ENCODE peak calls at places on chromosomes 13 and 19, in five cellular contexts. G is sigmoid colon, N is mesenchymal stem cell, V is heart left ventricle, Z is transverse colon. J is an unnamed sample.

GRCh38 chr13:32804673-32805260 is 211.5 kb upstream of the KL start:
- DNase-seq in G (no peak), N (peak), Z (no peak), V (no peak), J (no peak)

GRCh38 chr13:71610876-71611275 is 256.1 kb downstream of the DACH1 start:
- DNase-seq in G (no peak), Z (no peak), V (no peak), N (peak), J (no peak)

GRCh38 chr19:14473073-14473790 is 1.9 kb downstream of the PTGER1 start:
- DNase-seq in V (no peak), G (no peak), Z (no peak), N (no peak), J (no peak)

GRCh38 chr19:38401148-38401547 is 1.7 kb upstream of the FAM98C start:
- DNase-seq in V (no peak), Z (no peak), G (no peak), N (peak), J (no peak)

GRCh38 chr13:39410089-39410901 is 192.7 kb downstream of the LHFPL6 start:
- DNase-seq in G (no peak), Z (no peak), N (peak), V (no peak), J (no peak)

GRCh38 chr19:38564981-38565685 is 52.6 kb downstream of the MAP4K1 start:
- DNase-seq in Z (no peak), V (no peak), N (no peak), G (no peak), J (peak)

GRCh38 chr19:33235996-33236350 is 10.3 kb upstream of the SLC7A10 start:
- DNase-seq in V (no peak), N (no peak), G (no peak), Z (no peak), J (no peak)

GRCh38 chr13:46751811-46752635 is 44.9 kb downstream of the ESD start:
- DNase-seq in Z (no peak), G (no peak), V (no peak), N (no peak), J (peak)

GRCh38 chr13:97921146-97921776 is 32.2 kb upstream of the IPO5 start:
- DNase-seq in V (no peak), G (no peak), Z (no peak), N (no peak), J (no peak)

GRCh38 chr19:50512999-50513745 is 541 bp downstream of the ASPDH start:
- DNase-seq in G (no peak), V (no peak), Z (no peak), N (no peak), J (no peak)

GRCh38 chr13:37747071-37747612 is 122.4 kb downstream of the TRPC4 start:
- DNase-seq in N (peak), Z (no peak), G (no peak), V (no peak), J (no peak)

GRCh38 chr13:45799451-45799850 is 52.1 kb downstream of the SIAH3 start:
- DNase-seq in Z (no peak), V (no peak), G (no peak), N (no peak), J (no peak)

GRCh38 chr19:13428352-13428751 is 77.9 kb downstream of the CACNA1A start:
- DNase-seq in G (no peak), V (no peak), Z (no peak), N (no peak), J (no peak)

GRCh38 chr19:17123041-17123440 is 47.5 kb downstream of the MYO9B start:
- DNase-seq in N (no peak), Z (no peak), V (no peak), G (no peak), J (no peak)

GRCh38 chr13:59730026-59730425 is 433.7 kb downstream of the DIAPH3 start:
- DNase-seq in N (no peak), G (no peak), Z (no peak), V (no peak), J (no peak)

GRCh38 chr19:18649371-18650047 is 12.7 kb downstream of the KLHL26 start:
- DNase-seq in N (peak), Z (peak), V (peak), G (peak), J (peak)

GRCh38 chr19:24003537-24003936 is 83.5 kb upstream of the ZNF254 start:
- DNase-seq in V (no peak), Z (no peak), G (no peak), N (no peak), J (no peak)

GRCh38 chr13:109101550-109102144 is 472.2 kb downstream of the MYO16 start:
- DNase-seq in Z (no peak), V (no peak), G (no peak), N (no peak), J (no peak)

GRCh38 chr13:41465215-41465907 is 8.0 kb downstream of the RGCC start:
- DNase-seq in N (peak), Z (peak), V (peak), G (no peak), J (peak)

GRCh38 chr13:102951808-102952207 is 106.0 kb downstream of the ERCC5 start:
- DNase-seq in Z (no peak), G (no peak), V (no peak), N (no peak), J (no peak)

GRCh38 chr19:40962460-40962961 is 28.6 kb upstream of the CYP2B6 start:
- DNase-seq in Z (no peak), N (no peak), G (no peak), V (no peak), J (no peak)

GRCh38 chr19:44164327-44164672 is 600 bp upstream of the ZNF226 start:
- DNase-seq in N (no peak), G (no peak), Z (no peak), V (no peak), J (no peak)

GRCh38 chr19:42325308-42325895 is at the start of gene MEGF8:
- DNase-seq in N (peak), G (peak), V (peak), Z (peak), J (peak)

GRCh38 chr19:23981863-23982262 is 67.2 kb downstream of the ZNF726 start:
- DNase-seq in V (no peak), G (no peak), Z (no peak), N (no peak), J (no peak)

GRCh38 chr19:17004386-17004785 is 22.2 kb downstream of the CPAMD8 start:
- DNase-seq in G (no peak), V (no peak), N (no peak), Z (no peak), J (no peak)

DNA sequence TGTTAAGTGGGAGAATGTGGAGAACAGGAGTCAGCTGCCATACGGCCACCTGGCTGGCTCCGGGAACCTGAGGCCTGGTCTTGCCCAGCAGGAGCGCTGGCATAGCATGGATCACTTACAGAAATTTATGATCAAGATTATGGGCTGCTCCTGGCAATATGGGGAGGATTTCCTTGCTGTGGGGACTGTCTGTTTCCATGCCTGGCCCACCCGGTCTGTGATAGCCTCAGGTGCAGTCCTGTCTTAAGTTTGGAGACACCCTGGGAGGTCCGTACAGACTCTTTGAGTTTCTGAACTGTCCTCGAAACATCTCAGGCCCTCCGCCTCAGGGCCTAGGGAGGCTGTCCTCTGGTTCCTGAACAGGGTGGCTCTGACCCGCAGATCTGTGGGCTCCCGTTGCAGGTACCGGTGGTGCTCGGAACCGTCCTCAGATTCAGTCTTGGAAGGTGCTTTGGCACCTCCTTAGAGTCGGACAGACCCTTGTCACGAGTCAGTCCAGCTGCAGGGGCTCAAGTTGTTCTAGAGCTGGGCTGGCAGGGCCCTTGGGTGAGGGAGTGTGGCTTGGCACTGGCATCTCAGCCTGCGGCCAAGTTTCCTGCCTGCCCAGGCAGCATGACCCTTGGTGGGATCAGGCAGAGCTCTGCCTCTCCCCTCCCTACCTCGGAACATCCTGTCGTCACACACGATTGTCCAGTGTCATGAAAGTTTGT is 4.9 kb downstream of the TFDP1 start:
- DNase-seq in N (no peak), Z (peak), G (no peak), V (no peak), J (peak)
- H3K4me3 ChIP-seq in N (no peak), Z (no peak), G (no peak), V (no peak), J (no peak)

GRCh38 chr13:100156786-100157185 is 67.9 kb downstream of the PCCA start:
- DNase-seq in G (no peak), N (no peak), Z (no peak), V (no peak), J (no peak)

GRCh38 chr13:100158569-100158968 is 69.7 kb downstream of the PCCA start:
- DNase-seq in V (no peak), G (no peak), Z (no peak), N (no peak), J (no peak)

GRCh38 chr13:100149389-100149788 is 60.5 kb downstream of the PCCA start:
- DNase-seq in G (no peak), V (no peak), N (no peak), Z (no peak), J (no peak)

GRCh38 chr13:100159584-100159983 is 70.7 kb downstream of the PCCA start:
- DNase-seq in N (no peak), V (no peak), Z (no peak), G (no peak), J (no peak)

GRCh38 chr13:100154835-100155463 is 66.1 kb downstream of the PCCA start:
- DNase-seq in G (no peak), V (no peak), Z (no peak), N (no peak), J (no peak)
- H3K27ac ChIP-seq in G (no peak), V (no peak), Z (no peak), N (no peak), J (no peak)

GRCh38 chr13:80476953-80477352 is 136.0 kb upstream of the SPRY2 start:
- DNase-seq in N (no peak), G (no peak), V (no peak), Z (no peak), J (no peak)

GRCh38 chr13:80477641-80478443 is 136.9 kb upstream of the SPRY2 start:
- DNase-seq in Z (no peak), V (no peak), G (no peak), N (no peak), J (no peak)

GRCh38 chr13:80469841-80470378 is 129.0 kb upstream of the SPRY2 start:
- DNase-seq in Z (peak), G (peak), V (peak), N (peak), J (peak)

GRCh38 chr13:80473695-80474094 is 132.8 kb upstream of the SPRY2 start:
- DNase-seq in G (no peak), V (no peak), Z (no peak), N (peak), J (no peak)

DNA sequence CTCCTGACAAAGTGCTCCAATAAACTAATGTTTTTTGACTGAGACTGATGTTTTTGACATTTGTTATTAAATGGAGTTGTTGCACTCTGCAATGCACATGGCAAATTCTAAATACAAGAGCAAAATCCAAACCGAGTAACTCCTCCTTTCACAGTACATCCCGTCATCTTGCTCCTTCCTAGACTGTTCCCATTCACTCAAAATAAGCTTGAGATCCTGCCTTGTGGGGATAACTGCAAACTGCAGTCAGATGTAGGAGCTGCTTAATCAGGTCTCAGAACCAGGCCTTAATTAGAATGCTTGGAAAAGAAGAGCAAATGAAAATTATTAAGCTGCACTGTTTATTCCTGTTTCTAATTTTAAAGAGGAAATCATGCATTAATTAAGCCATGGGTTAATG is 134.8 kb upstream of the SPRY2 start:
- DNase-seq in G (no peak), V (no peak), Z (no peak), N (no peak), J (no peak)
- H3K4me3 ChIP-seq in G (no peak), V (no peak), Z (no peak), N (no peak), J (no peak)

DNA sequence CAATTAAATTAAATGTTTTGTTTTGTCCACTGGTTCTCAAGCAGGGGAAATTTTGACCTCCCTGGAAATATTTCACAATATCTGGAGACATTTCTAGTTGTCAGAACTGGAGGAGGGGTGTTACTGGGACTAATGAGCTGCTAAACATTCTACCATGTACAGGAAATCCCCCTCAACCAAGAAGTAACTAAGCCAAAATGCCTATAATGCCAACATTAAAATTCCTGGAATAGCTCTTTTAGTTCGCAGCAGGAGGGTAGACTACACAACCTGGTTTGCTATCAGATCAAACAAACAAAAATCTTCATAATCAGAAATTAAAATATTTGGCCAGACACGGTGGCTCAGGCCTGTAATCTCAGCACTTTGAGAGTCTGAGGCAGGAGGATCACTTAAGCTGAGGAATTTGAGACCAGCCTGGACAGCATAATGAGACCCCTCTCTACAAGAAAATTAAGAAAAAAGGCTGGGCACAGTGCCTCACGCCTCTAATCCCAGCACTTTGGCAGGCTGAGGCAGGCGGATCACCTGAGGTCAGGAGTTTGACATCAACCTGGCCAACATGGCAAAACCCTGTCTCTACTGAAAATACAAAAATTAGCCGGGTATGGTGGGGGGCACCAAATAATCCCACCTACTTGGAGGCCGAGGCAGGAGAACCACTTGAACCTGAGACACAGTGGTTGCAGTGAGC is 13.7 kb upstream of the SMARCA4 start:
- DNase-seq in V (no peak), N (peak), G (no peak), Z (no peak), J (no peak)
- H3K27ac ChIP-seq in V (no peak), N (peak), G (no peak), Z (no peak), J (no peak)